ENCODE peak calls at places on chromosomes 13 and 19, in four cellular contexts. O is AG04449, P is NT2/D1, K is tibial nerve. Z is an unnamed sample.

GRCh38 chr13:36418022-36418805 is 14.1 kb upstream of the CCNA1 start:
- DNase-seq in O (no peak), P (no peak), K (no peak), Z (no peak)

GRCh38 chr13:45368571-45368970 is 27.6 kb upstream of the TPT1 start:
- DNase-seq in O (no peak), P (no peak), K (no peak), Z (no peak)

GRCh38 chr19:45413497-45413896 is 7.1 kb downstream of the POLR1G start:
- DNase-seq in O (no peak), P (no peak), K (no peak), Z (no peak)

GRCh38 chr19:7658219-7658686 is 10.6 kb upstream of the RETN start:
- DNase-seq in O (no peak), P (no peak), K (no peak), Z (no peak)

GRCh38 chr19:18470153-18470552 is 32.2 kb upstream of the ISYNA1 start:
- DNase-seq in O (no peak), P (no peak), K (no peak), Z (peak; percentile 50)

GRCh38 chr19:35673121-35673804 is 6.9 kb downstream of the UPK1A start:
- DNase-seq in O (no peak), P (no peak), K (no peak), Z (peak; percentile 15)

GRCh38 chr19:39970424-39970673 is 616 bp upstream of the PSMC4 start:
- DNase-seq in O (no peak), P (no peak), K (no peak), Z (no peak)

GRCh38 chr19:48353682-48354081 is 10.1 kb downstream of the TMEM143 start:
- DNase-seq in O (no peak), P (no peak), K (no peak), Z (no peak)

GRCh38 chr19:15282311-15282705 is 50.0 kb downstream of the BRD4 start:
- DNase-seq in O (no peak), P (no peak), K (no peak), Z (no peak)

GRCh38 chr13:89401209-89401810 is 1730.1 kb downstream of the SLITRK5 start:
- DNase-seq in O (no peak), P (no peak), K (no peak), Z (no peak)

GRCh38 chr13:52749446-52749845 is 9.8 kb upstream of the CNMD start:
- DNase-seq in O (no peak), P (no peak), K (no peak), Z (no peak)

GRCh38 chr13:94707400-94708021 is 4.8 kb downstream of the SOX21 start:
- DNase-seq in O (no peak), P (no peak), K (no peak), Z (peak; percentile 77)

GRCh38 chr13:35978607-35979316 is 152.4 kb downstream of the DCLK1 start:
- DNase-seq in O (no peak), P (no peak), K (no peak), Z (peak; percentile 57)

GRCh38 chr19:49451430-49452181 is at the start of gene PIH1D1:
- DNase-seq in O (peak; percentile 95), P (peak; percentile 96), K (peak; percentile 96), Z (peak; percentile 98)

GRCh38 chr13:57982782-57983181 is 351.2 kb downstream of the PCDH17 start:
- DNase-seq in O (no peak), P (no peak), K (no peak), Z (no peak)

GRCh38 chr13:23462815-23463559 is 29.5 kb upstream of the SACS start:
- DNase-seq in O (no peak), P (no peak), K (no peak), Z (no peak)

GRCh38 chr19:17755533-17755885 is 4.2 kb downstream of the FCHO1 start:
- DNase-seq in O (no peak), P (no peak), K (no peak), Z (no peak)

GRCh38 chr13:27408074-27408473 is 16.3 kb upstream of the GTF3A start:
- DNase-seq in O (no peak), P (no peak), K (no peak), Z (no peak)

GRCh38 chr19:34667349-34668076 is 9.4 kb downstream of the SCGB2B2 start:
- DNase-seq in O (no peak), P (no peak), K (no peak), Z (no peak)

GRCh38 chr19:48443262-48443661 is 2.5 kb upstream of the GRWD1 start:
- DNase-seq in O (no peak), P (no peak), K (no peak), Z (no peak)

GRCh38 chr13:25329706-25330105 is 28.3 kb downstream of the NUP58 start:
- DNase-seq in O (no peak), P (no peak), K (no peak), Z (no peak)

GRCh38 chr13:99617474-99618255 is 116.4 kb downstream of the TM9SF2 start:
- DNase-seq in O (no peak), P (no peak), K (peak; percentile 30), Z (peak; percentile 36)

GRCh38 chr19:42248270-42249148 is 6.1 kb upstream of the GSK3A start:
- DNase-seq in O (no peak), P (no peak), K (no peak), Z (no peak)

GRCh38 chr13:59445812-59446211 is 717.9 kb downstream of the DIAPH3 start:
- DNase-seq in O (no peak), P (no peak), K (no peak), Z (no peak)

GRCh38 chr13:43799191-43799590 is 12.4 kb upstream of the ENOX1 start:
- DNase-seq in O (no peak), P (no peak), K (no peak), Z (no peak)

GRCh38 chr13:55649485-55649884 is 1491.2 kb upstream of the PRR20A start:
- DNase-seq in O (no peak), P (no peak), K (no peak), Z (no peak)

GRCh38 chr13:42392180-42392579 is 120.2 kb downstream of the AKAP11 start:
- DNase-seq in O (no peak), P (no peak), K (no peak), Z (no peak)

GRCh38 chr13:74977498-74977897 is 504.5 kb downstream of the TBC1D4 start:
- DNase-seq in O (no peak), P (no peak), K (no peak), Z (no peak)

GRCh38 chr19:44476559-44477408 is 23.5 kb downstream of the ZNF180 start:
- DNase-seq in O (no peak), P (no peak), K (no peak), Z (no peak)

GRCh38 chr13:28534210-28534609 is 39.3 kb upstream of the FLT1 start:
- DNase-seq in O (no peak), P (no peak), K (no peak), Z (no peak)

GRCh38 chr13:109743706-109744453 is 42.5 kb downstream of the IRS2 start:
- DNase-seq in O (no peak), P (peak; percentile 13), K (no peak), Z (no peak)

GRCh38 chr19:34508540-34508939 is 27.0 kb downstream of the WTIP start:
- DNase-seq in O (no peak), P (no peak), K (no peak), Z (no peak)

GRCh38 chr19:49347191-49347590 is 12.0 kb downstream of the CD37 start:
- DNase-seq in O (no peak), P (no peak), K (no peak), Z (no peak)

GRCh38 chr13:39596685-39597084 is 6.3 kb downstream of the LHFPL6 start:
- DNase-seq in O (no peak), P (no peak), K (no peak), Z (no peak)

GRCh38 chr19:50820549-50821247 is 2.9 kb downstream of the KLK1 start:
- DNase-seq in O (no peak), P (no peak), K (no peak), Z (no peak)

GRCh38 chr19:35226748-35227147 is 1.8 kb downstream of the FAM187B start:
- DNase-seq in O (no peak), P (no peak), K (no peak), Z (no peak)

GRCh38 chr19:16325671-16326400 is 1.2 kb downstream of the KLF2 start:
- DNase-seq in O (no peak), P (no peak), K (no peak), Z (no peak)
- H3K4me3 ChIP-seq in O (peak overlapping the region; percentile 88), P (peak overlapping the region; percentile 72), K (peak overlapping the region; percentile 66), Z (peak overlapping the region; percentile 24)

GRCh38 chr19:1239796-1240737 is 1.5 kb upstream of the ATP5F1D start:
- DNase-seq in O (no peak), P (peak; percentile 79), K (peak; percentile 79), Z (peak; percentile 84)
- H3K4me3 ChIP-seq in O (peak overlapping the region; percentile 47), P (peak overlapping the region; percentile 37), K (no peak overlapping the region), Z (peak overlapping the region; percentile 56)

GRCh38 chr13:46386996-46387851 is at the start of gene RUBCNL:
- DNase-seq in O (no peak), P (no peak), K (no peak), Z (peak; percentile 63)

GRCh38 chr13:46386426-46386995 is 541 bp downstream of the RUBCNL start:
- DNase-seq in O (no peak), P (no peak), K (no peak), Z (no peak)

GRCh38 chr13:46388308-46388707 is 1.3 kb upstream of the RUBCNL start:
- DNase-seq in O (no peak), P (no peak), K (no peak), Z (no peak)

GRCh38 chr13:46383383-46383782 is 3.7 kb downstream of the RUBCNL start:
- DNase-seq in O (no peak), P (no peak), K (no peak), Z (no peak)

DNA sequence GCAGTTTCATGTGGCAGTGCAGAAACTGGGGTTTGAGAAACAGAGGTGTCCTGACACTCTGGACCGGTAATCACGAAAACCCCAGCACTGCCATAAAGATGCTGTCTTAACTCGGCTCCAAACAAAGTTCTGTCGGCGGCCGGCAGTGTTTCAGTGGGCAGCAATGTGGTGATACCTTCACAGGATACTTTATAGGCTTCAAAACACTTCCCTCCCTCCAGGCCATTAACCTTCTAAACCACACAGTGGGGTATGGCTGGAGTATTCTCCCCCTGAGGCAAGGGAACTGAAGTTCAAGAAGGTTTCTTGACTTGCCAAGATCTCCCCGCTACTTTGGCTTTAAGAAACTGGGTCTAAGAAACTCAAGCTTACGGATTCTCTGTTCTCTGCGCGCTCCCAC is 1.1 kb downstream of the RUBCNL start:
- DNase-seq in O (no peak), P (no peak), K (no peak), Z (no peak)
- H3K4me3 ChIP-seq in O (no peak overlapping the region), P (peak overlapping the region; percentile 24), K (peak overlapping the region; percentile 59), Z (no peak overlapping the region)

GRCh38 chr13:97394542-97394941 is 39.4 kb upstream of the RAP2A start:
- DNase-seq in O (no peak), P (no peak), K (no peak), Z (no peak)

GRCh38 chr13:97395437-97396136 is 38.4 kb upstream of the RAP2A start:
- DNase-seq in O (no peak), P (no peak), K (no peak), Z (no peak)

GRCh38 chr13:97388385-97388784 is 45.6 kb upstream of the RAP2A start:
- DNase-seq in O (no peak), P (no peak), K (no peak), Z (no peak)

GRCh38 chr13:97391201-97391600 is 42.8 kb upstream of the RAP2A start:
- DNase-seq in O (no peak), P (no peak), K (no peak), Z (no peak)

DNA sequence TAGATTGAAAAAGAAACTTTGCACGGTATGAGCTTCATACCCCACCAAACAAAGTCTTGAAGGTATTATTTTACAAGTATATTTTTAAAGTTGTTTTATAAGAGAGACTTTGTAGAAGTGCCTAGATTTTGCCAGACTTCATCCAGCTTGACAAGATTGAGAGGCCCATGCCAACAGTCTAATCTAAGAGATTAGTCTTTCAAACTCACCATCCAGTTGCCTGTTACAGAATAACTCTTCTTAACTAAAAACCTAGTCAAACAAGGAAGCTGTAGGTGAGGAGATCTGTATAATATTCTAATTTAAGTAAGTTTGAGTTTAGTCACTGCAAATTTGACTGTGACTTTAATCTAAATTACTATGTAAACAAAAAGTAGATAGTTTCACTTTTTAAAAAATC is 41.9 kb upstream of the RAP2A start:
- DNase-seq in O (no peak), P (no peak), K (no peak), Z (peak; percentile 16)
- H3K4me3 ChIP-seq in O (no peak overlapping the region), P (no peak overlapping the region), K (no peak overlapping the region), Z (no peak overlapping the region)

Z was measured in HAP-1.